ENCODE peak calls at places on chromosomes 2 and 18, in four cellular contexts. T is Daoy, A is HTR-8/SVneo, Z is astrocyte of the cerebellum. C is an unnamed sample.

GRCh38 chr18:6566338-6566911 is 151.7 kb upstream of the L3MBTL4 start:
- DNase-seq in T (peak; percentile 3), Z (no peak), A (no peak), C (no peak)

GRCh38 chr2:113977660-113978523 is 88.0 kb downstream of the ACTR3 start:
- DNase-seq in Z (peak; percentile 41), T (peak; percentile 34), A (no peak), C (no peak)

GRCh38 chr2:69164379-69164778 is 151.4 kb downstream of the ANTXR1 start:
- DNase-seq in A (no peak), T (no peak), Z (no peak), C (no peak)

GRCh38 chr2:204681412-204681811 is 136.1 kb downstream of the PARD3B start:
- DNase-seq in Z (no peak), T (no peak), A (no peak), C (no peak)

GRCh38 chr2:136310797-136311558 is 193.0 kb upstream of the CXCR4 start:
- DNase-seq in A (no peak), Z (no peak), T (no peak), C (no peak)

GRCh38 chr2:121596221-121597080 is 52.8 kb downstream of the CLASP1 start:
- DNase-seq in A (peak; percentile 44), T (peak; percentile 30), Z (no peak), C (no peak)

GRCh38 chr2:43228782-43229659 is 2.6 kb upstream of the ZFP36L2 start:
- DNase-seq in Z (no peak), A (no peak), T (peak; percentile 51), C (no peak)

GRCh38 chr2:138581909-138582308 is 80.3 kb downstream of the SPOPL start:
- DNase-seq in Z (no peak), A (no peak), T (no peak), C (no peak)

GRCh38 chr2:190853659-190854386 is 26.8 kb upstream of the GLS start:
- DNase-seq in T (no peak), Z (no peak), A (no peak), C (no peak)

GRCh38 chr2:112541315-112542122 is 746 bp upstream of the POLR1B start:
- DNase-seq in Z (peak; percentile 12), A (peak; percentile 81), T (peak; percentile 76), C (peak; percentile 46)

GRCh38 chr2:174972924-174973323 is 32.3 kb downstream of the CHN1 start:
- DNase-seq in T (no peak), A (peak; percentile 17), Z (no peak), C (no peak)

GRCh38 chr2:200380139-200380561 is 73.7 kb downstream of the SPATS2L start:
- DNase-seq in Z (no peak), A (no peak), T (no peak), C (no peak)

GRCh38 chr2:150581717-150582472 is 94.4 kb upstream of the RND3 start:
- DNase-seq in Z (no peak), A (no peak), T (no peak), C (no peak)

GRCh38 chr2:239376351-239376750 is 24.5 kb downstream of the HDAC4 start:
- DNase-seq in A (no peak), T (no peak), Z (no peak), C (no peak)

GRCh38 chr2:70784320-70784719 is 6.1 kb downstream of the FIGLA start:
- DNase-seq in Z (no peak), A (no peak), T (no peak), C (no peak)

GRCh38 chr18:77020561-77020960 is 112.0 kb downstream of the MBP start:
- DNase-seq in A (no peak), T (no peak), Z (no peak), C (no peak)

GRCh38 chr2:187117483-187117882 is 268.5 kb upstream of the ZSWIM2 start:
- DNase-seq in A (no peak), T (no peak), Z (no peak), C (no peak)

GRCh38 chr2:223941579-223942277 is 3.4 kb downstream of the WDFY1 start:
- DNase-seq in A (no peak), Z (peak; percentile 77), T (peak; percentile 61), C (no peak)

GRCh38 chr18:21123290-21123926 is 11.8 kb upstream of the ROCK1 start:
- DNase-seq in T (no peak), Z (no peak), A (no peak), C (no peak)

GRCh38 chr2:109318150-109318948 is 189.3 kb downstream of the SH3RF3 start:
- DNase-seq in T (peak; percentile 87), A (peak; percentile 59), Z (peak; percentile 91), C (peak; percentile 82)

GRCh38 chr2:230869691-230870543 is 5.2 kb downstream of the ITM2C start:
- DNase-seq in A (no peak), Z (no peak), T (no peak), C (no peak)

GRCh38 chr2:106596844-106597243 is 109.7 kb downstream of the CD8B2 start:
- DNase-seq in A (no peak), Z (no peak), T (no peak), C (no peak)